ENCODE peak calls at places on chromosomes 3 and 15, in nine cellular contexts. One of them, this sample, is unnamed.

GRCh38 chr3:127072221-127072771 is 89.4 kb downstream of the PLXNA1 start:
- DNase-seq in H9: no peak
- DNase-seq in nephron progenitor cell: no peak
- DNase-seq in GM12865: no peak
- DNase-seq in body of pancreas: no peak
- DNase-seq in psoas muscle: peak; percentile 45
- DNase-seq in HFFc6: no peak
- DNase-seq in testis: no peak
- DNase-seq in uterus: no peak
- DNase-seq in this sample: no peak

GRCh38 chr3:56753206-56753605 is 48.5 kb downstream of the ARHGEF3 start:
- DNase-seq in HFFc6: peak; percentile 26
- DNase-seq in psoas muscle: no peak
- DNase-seq in nephron progenitor cell: no peak
- DNase-seq in GM12865: peak; percentile 88
- DNase-seq in body of pancreas: no peak
- DNase-seq in H9: no peak
- DNase-seq in uterus: no peak
- DNase-seq in testis: no peak
- DNase-seq in this sample: no peak

GRCh38 chr3:131038326-131038725 is 11.6 kb downstream of the NEK11 start:
- DNase-seq in GM12865: no peak
- DNase-seq in testis: no peak
- DNase-seq in H9: no peak
- DNase-seq in psoas muscle: no peak
- DNase-seq in body of pancreas: no peak
- DNase-seq in uterus: no peak
- DNase-seq in nephron progenitor cell: no peak
- DNase-seq in HFFc6: no peak
- DNase-seq in this sample: no peak

GRCh38 chr3:197454014-197454413 is 101.8 kb downstream of the BDH1 start:
- DNase-seq in psoas muscle: no peak
- DNase-seq in testis: no peak
- DNase-seq in nephron progenitor cell: no peak
- DNase-seq in HFFc6: peak; percentile 37
- DNase-seq in uterus: no peak
- DNase-seq in H9: no peak
- DNase-seq in body of pancreas: no peak
- DNase-seq in GM12865: peak; percentile 68
- DNase-seq in this sample: peak; percentile 38

GRCh38 chr15:93366387-93367100 is 277.5 kb upstream of the RGMA start:
- DNase-seq in body of pancreas: peak; percentile 27
- DNase-seq in H9: no peak
- DNase-seq in GM12865: no peak
- DNase-seq in testis: no peak
- DNase-seq in psoas muscle: no peak
- DNase-seq in HFFc6: no peak
- DNase-seq in uterus: no peak
- DNase-seq in nephron progenitor cell: no peak
- DNase-seq in this sample: no peak

GRCh38 chr3:179398574-179399249 is 51.2 kb downstream of the MFN1 start:
- DNase-seq in nephron progenitor cell: no peak
- DNase-seq in psoas muscle: no peak
- DNase-seq in body of pancreas: no peak
- DNase-seq in GM12865: no peak
- DNase-seq in testis: no peak
- DNase-seq in uterus: no peak
- DNase-seq in HFFc6: peak; percentile 36
- DNase-seq in H9: no peak
- DNase-seq in this sample: no peak

GRCh38 chr3:52373676-52374075 is 57.6 kb downstream of the DNAH1 start:
- DNase-seq in GM12865: no peak
- DNase-seq in psoas muscle: no peak
- DNase-seq in H9: no peak
- DNase-seq in nephron progenitor cell: no peak
- DNase-seq in uterus: no peak
- DNase-seq in body of pancreas: no peak
- DNase-seq in testis: no peak
- DNase-seq in HFFc6: peak; percentile 11
- DNase-seq in this sample: no peak

GRCh38 chr3:119619094-119619493 is 21.4 kb downstream of the PLA1A start:
- DNase-seq in H9: no peak
- DNase-seq in uterus: no peak
- DNase-seq in testis: no peak
- DNase-seq in HFFc6: no peak
- DNase-seq in GM12865: no peak
- DNase-seq in nephron progenitor cell: no peak
- DNase-seq in body of pancreas: no peak
- DNase-seq in psoas muscle: no peak
- DNase-seq in this sample: no peak

GRCh38 chr3:28467414-28467813 is 118.8 kb upstream of the AZI2 start:
- DNase-seq in testis: no peak
- DNase-seq in nephron progenitor cell: no peak
- DNase-seq in GM12865: no peak
- DNase-seq in HFFc6: no peak
- DNase-seq in H9: no peak
- DNase-seq in psoas muscle: no peak
- DNase-seq in body of pancreas: no peak
- DNase-seq in uterus: no peak
- DNase-seq in this sample: no peak

GRCh38 chr15:79901958-79902357 is 5.1 kb upstream of the MTHFS start:
- DNase-seq in testis: no peak
- DNase-seq in nephron progenitor cell: no peak
- DNase-seq in body of pancreas: no peak
- DNase-seq in psoas muscle: no peak
- DNase-seq in H9: no peak
- DNase-seq in uterus: no peak
- DNase-seq in GM12865: peak; percentile 83
- DNase-seq in HFFc6: no peak
- DNase-seq in this sample: no peak

GRCh38 chr3:46693897-46694235 is 387 bp upstream of the ALS2CL start:
- DNase-seq in GM12865: no peak
- DNase-seq in uterus: no peak
- DNase-seq in psoas muscle: no peak
- DNase-seq in nephron progenitor cell: no peak
- DNase-seq in H9: no peak
- DNase-seq in body of pancreas: no peak
- DNase-seq in testis: peak; percentile 23
- DNase-seq in HFFc6: no peak
- DNase-seq in this sample: no peak

GRCh38 chr3:194203482-194204035 is 67.6 kb downstream of the HES1 start:
- DNase-seq in HFFc6: no peak
- DNase-seq in uterus: no peak
- DNase-seq in testis: no peak
- DNase-seq in body of pancreas: no peak
- DNase-seq in nephron progenitor cell: no peak
- DNase-seq in GM12865: peak; percentile 17
- DNase-seq in H9: peak; percentile 36
- DNase-seq in psoas muscle: no peak
- DNase-seq in this sample: no peak

GRCh38 chr3:184778426-184779332 is 33.3 kb upstream of the VPS8 start:
- DNase-seq in testis: no peak
- DNase-seq in nephron progenitor cell: no peak
- DNase-seq in GM12865: no peak
- DNase-seq in HFFc6: no peak
- DNase-seq in H9: no peak
- DNase-seq in body of pancreas: no peak
- DNase-seq in psoas muscle: no peak
- DNase-seq in uterus: no peak
- DNase-seq in this sample: no peak

GRCh38 chr3:155194973-155195372 is 98.5 kb downstream of the STRIT1 start:
- DNase-seq in H9: peak; percentile 33
- DNase-seq in HFFc6: no peak
- DNase-seq in psoas muscle: no peak
- DNase-seq in testis: no peak
- DNase-seq in uterus: no peak
- DNase-seq in GM12865: no peak
- DNase-seq in nephron progenitor cell: no peak
- DNase-seq in body of pancreas: no peak
- DNase-seq in this sample: no peak

GRCh38 chr3:127097516-127097915 is 95.4 kb upstream of the PRR23E start:
- DNase-seq in HFFc6: no peak
- DNase-seq in nephron progenitor cell: no peak
- DNase-seq in H9: no peak
- DNase-seq in psoas muscle: no peak
- DNase-seq in uterus: no peak
- DNase-seq in testis: no peak
- DNase-seq in body of pancreas: no peak
- DNase-seq in GM12865: no peak
- DNase-seq in this sample: no peak

GRCh38 chr15:76752549-76752948 is 152.6 kb downstream of the SCAPER start:
- DNase-seq in psoas muscle: no peak
- DNase-seq in H9: no peak
- DNase-seq in uterus: no peak
- DNase-seq in testis: no peak
- DNase-seq in GM12865: no peak
- DNase-seq in nephron progenitor cell: no peak
- DNase-seq in HFFc6: no peak
- DNase-seq in body of pancreas: no peak
- DNase-seq in this sample: no peak

GRCh38 chr15:76433798-76434400 is 97.3 kb downstream of the ISL2 start:
- DNase-seq in testis: no peak
- DNase-seq in uterus: no peak
- DNase-seq in GM12865: peak; percentile 33
- DNase-seq in HFFc6: peak; percentile 37
- DNase-seq in body of pancreas: no peak
- DNase-seq in psoas muscle: no peak
- DNase-seq in nephron progenitor cell: no peak
- DNase-seq in H9: no peak
- DNase-seq in this sample: no peak

GRCh38 chr3:123027292-123028232 is at the start of gene SEMA5B:
- DNase-seq in uterus: peak; percentile 40
- DNase-seq in testis: peak; percentile 44
- DNase-seq in body of pancreas: peak; percentile 42
- DNase-seq in HFFc6: no peak
- DNase-seq in psoas muscle: peak; percentile 60
- DNase-seq in nephron progenitor cell: peak; percentile 86
- DNase-seq in H9: peak; percentile 88
- DNase-seq in GM12865: no peak
- DNase-seq in this sample: peak; percentile 43
- TF ChIP-seq CTCF in uterus: peak; percentile 59
- TF ChIP-seq CTCF in testis: peak; percentile 49
- TF ChIP-seq CTCF in body of pancreas: peak; percentile 24
- TF ChIP-seq CTCF in HFFc6: peak; percentile 41
- TF ChIP-seq CTCF in psoas muscle: peak; percentile 42
- TF ChIP-seq CTCF in nephron progenitor cell: peak; percentile 27
- TF ChIP-seq CTCF in H9: peak; percentile 61
- TF ChIP-seq CTCF in GM12865: peak; percentile 22
- TF ChIP-seq CTCF in this sample: peak; percentile 48

DNA sequence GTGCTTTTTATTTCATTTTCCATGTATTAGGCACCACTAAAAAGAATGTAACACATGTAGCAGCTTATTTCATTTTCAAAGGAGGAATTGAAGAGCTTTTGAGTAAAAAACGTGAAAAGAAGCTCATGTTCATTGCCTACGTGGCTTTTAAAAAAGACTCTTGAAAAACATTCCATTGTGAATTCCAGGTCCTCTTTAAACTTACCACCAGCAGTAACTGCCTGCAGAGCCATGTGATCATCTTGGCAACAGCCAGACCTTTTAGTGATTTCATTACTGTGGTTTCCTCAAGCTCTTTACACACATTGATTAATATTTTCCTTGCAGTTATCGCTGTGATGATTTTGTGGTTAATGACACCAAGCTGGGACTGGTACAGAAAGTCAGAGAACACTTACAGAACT is 43.8 kb upstream of the FBXL22 start:
- DNase-seq in psoas muscle: no peak
- DNase-seq in GM12865: no peak
- DNase-seq in nephron progenitor cell: no peak
- DNase-seq in uterus: peak; percentile 22
- DNase-seq in H9: no peak
- DNase-seq in HFFc6: peak; percentile 91
- DNase-seq in testis: peak; percentile 42
- DNase-seq in body of pancreas: peak; percentile 60
- DNase-seq in this sample: peak; percentile 56
- TF ChIP-seq CTCF in psoas muscle: no peak
- TF ChIP-seq CTCF in GM12865: no peak
- TF ChIP-seq CTCF in nephron progenitor cell: no peak
- TF ChIP-seq CTCF in uterus: no peak
- TF ChIP-seq CTCF in H9: no peak
- TF ChIP-seq CTCF in HFFc6: no peak
- TF ChIP-seq CTCF in testis: no peak
- TF ChIP-seq CTCF in body of pancreas: no peak
- TF ChIP-seq CTCF in this sample: no peak

GRCh38 chr15:65399997-65400396 is 22.2 kb upstream of the IGDCC3 start:
- DNase-seq in HFFc6: no peak
- DNase-seq in body of pancreas: no peak
- DNase-seq in GM12865: no peak
- DNase-seq in testis: no peak
- DNase-seq in H9: no peak
- DNase-seq in psoas muscle: peak; percentile 36
- DNase-seq in nephron progenitor cell: no peak
- DNase-seq in uterus: no peak
- DNase-seq in this sample: no peak
- TF ChIP-seq CTCF in HFFc6: no peak
- TF ChIP-seq CTCF in body of pancreas: no peak
- TF ChIP-seq CTCF in GM12865: no peak
- TF ChIP-seq CTCF in testis: no peak
- TF ChIP-seq CTCF in H9: no peak
- TF ChIP-seq CTCF in psoas muscle: no peak
- TF ChIP-seq CTCF in nephron progenitor cell: no peak
- TF ChIP-seq CTCF in uterus: no peak
- TF ChIP-seq CTCF in this sample: no peak

GRCh38 chr3:170180952-170181876 is at the start of gene PHC3:
- DNase-seq in HFFc6: peak; percentile 87
- DNase-seq in nephron progenitor cell: peak; percentile 96
- DNase-seq in psoas muscle: peak; percentile 96
- DNase-seq in H9: peak; percentile 94
- DNase-seq in uterus: peak; percentile 92
- DNase-seq in testis: peak; percentile 95
- DNase-seq in body of pancreas: peak; percentile 93
- DNase-seq in GM12865: peak; percentile 95
- DNase-seq in this sample: peak; percentile 99
- TF ChIP-seq CTCF in HFFc6: peak; percentile 69
- TF ChIP-seq CTCF in nephron progenitor cell: no peak
- TF ChIP-seq CTCF in psoas muscle: peak; percentile 15
- TF ChIP-seq CTCF in H9: no peak
- TF ChIP-seq CTCF in uterus: peak; percentile 21
- TF ChIP-seq CTCF in testis: no peak
- TF ChIP-seq CTCF in body of pancreas: peak; percentile 35
- TF ChIP-seq CTCF in GM12865: no peak
- TF ChIP-seq CTCF in this sample: no peak

This sample was measured in Calu3.